ENCODE peak calls at places on chromosome 16, in five cellular contexts. B, F, P, K and H are unnamed samples.
A peak's percentile ranks its signal among the peaks of the same experiment; 100 is the strongest.

GRCh38 chr16:79982356-79982755 is 381.8 kb upstream of the MAF start:
- DNase-seq in F (no peak), B (no peak), P (no peak), K (no peak), H (no peak)

GRCh38 chr16:24580665-24581064 is 41.3 kb downstream of the RBBP6 start:
- DNase-seq in P (no peak), F (no peak), K (no peak), B (peak; percentile 37), H (no peak)

GRCh38 chr16:66701061-66701460 is 4.5 kb upstream of the CMTM4 start:
- DNase-seq in P (no peak), B (no peak), K (no peak), F (no peak), H (peak; percentile 5)

GRCh38 chr16:68446941-68447675 is 1.2 kb downstream of the SMPD3 start:
- DNase-seq in P (no peak), K (no peak), F (no peak), B (no peak), H (no peak)

GRCh38 chr16:88811600-88811849 is 203 bp downstream of the APRT start:
- DNase-seq in F (no peak), K (no peak), B (no peak), P (no peak), H (no peak)

GRCh38 chr16:88985521-88985920 is 8.5 kb upstream of the CBFA2T3 start:
- DNase-seq in P (no peak), F (no peak), K (no peak), B (no peak), H (no peak)

GRCh38 chr16:30186782-30187555 is 3.6 kb downstream of the CORO1A start:
- DNase-seq in K (peak; percentile 67), F (no peak), B (peak; percentile 53), P (no peak), H (peak; percentile 81)

GRCh38 chr16:31010539-31010938 is at the start of gene STX1B:
- DNase-seq in B (no peak), K (no peak), F (no peak), P (no peak), H (no peak)

GRCh38 chr16:88335150-88335685 is 47.5 kb upstream of the ZNF469 start:
- DNase-seq in K (no peak), B (no peak), P (no peak), F (no peak), H (no peak)

GRCh38 chr16:49596699-49597291 is 223.2 kb downstream of the C16orf78 start:
- DNase-seq in K (no peak), F (no peak), B (no peak), P (no peak), H (no peak)

GRCh38 chr16:81204794-81205680 is 33.5 kb upstream of the BCO1 start:
- DNase-seq in P (peak; percentile 38), K (no peak), B (peak; percentile 61), F (no peak), H (peak; percentile 76)

GRCh38 chr16:87305505-87306391 is 11.4 kb downstream of the C16orf95 start:
- DNase-seq in K (no peak), F (no peak), P (no peak), B (no peak), H (no peak)

GRCh38 chr16:6016530-6017184 is 919.1 kb upstream of the EEF2KMT start:
- DNase-seq in B (peak; percentile 46), K (no peak), F (no peak), P (peak; percentile 38), H (no peak)

GRCh38 chr16:55672471-55672870 is 16.7 kb downstream of the SLC6A2 start:
- DNase-seq in B (no peak), F (no peak), P (no peak), K (peak; percentile 46), H (no peak)

GRCh38 chr16:49505556-49505955 is 132.0 kb downstream of the C16orf78 start:
- DNase-seq in B (no peak), F (no peak), P (no peak), K (no peak), H (no peak)

GRCh38 chr16:27781195-27781524 is 231.2 kb downstream of the KATNIP start:
- DNase-seq in P (no peak), K (no peak), B (no peak), F (no peak), H (peak; percentile 73)

GRCh38 chr16:30068750-30069574 is 3.4 kb downstream of the ALDOA start:
- DNase-seq in K (no peak), P (no peak), B (peak; percentile 59), F (no peak), H (no peak)

GRCh38 chr16:5633845-5634440 is 536.3 kb upstream of the EEF2KMT start:
- DNase-seq in F (no peak), K (no peak), P (peak; percentile 12), B (peak; percentile 51), H (no peak)

GRCh38 chr16:75644240-75645012 is 3.0 kb downstream of the KARS1 start:
- DNase-seq in P (no peak), F (no peak), B (no peak), K (no peak), H (no peak)

GRCh38 chr16:48408688-48409087 is 23.5 kb upstream of the SIAH1 start:
- DNase-seq in K (peak; percentile 41), F (no peak), B (peak; percentile 20), P (peak; percentile 28), H (peak; percentile 69)

GRCh38 chr16:67632415-67633172 is 12.3 kb upstream of the CARMIL2 start:
- DNase-seq in F (no peak), B (no peak), K (no peak), P (no peak), H (peak; percentile 33)

GRCh38 chr16:84911490-84912216 is 91.9 kb downstream of the CRISPLD2 start:
- DNase-seq in P (no peak), K (no peak), B (no peak), F (no peak), H (no peak)

GRCh38 chr16:16082255-16082654 is 132.8 kb downstream of the ABCC1 start:
- DNase-seq in P (no peak), B (no peak), K (no peak), F (no peak), H (no peak)

GRCh38 chr16:85524630-85525463 is 88.3 kb upstream of the GSE1 start:
- DNase-seq in F (no peak), B (peak; percentile 29), P (no peak), K (no peak), H (peak; percentile 81)

GRCh38 chr16:11797957-11798299 is 870 bp upstream of the ZC3H7A start:
- DNase-seq in P (no peak), B (peak; percentile 13), F (no peak), K (no peak), H (no peak)

GRCh38 chr16:11796227-11797165 is 562 bp downstream of the ZC3H7A start:
- DNase-seq in B (peak; percentile 47), P (peak; percentile 54), K (peak; percentile 79), F (peak; percentile 93), H (peak; percentile 87)

GRCh38 chr16:11799017-11799381 is 1.9 kb upstream of the ZC3H7A start:
- DNase-seq in B (no peak), K (no peak), F (no peak), P (no peak), H (no peak)

GRCh38 chr16:11795887-11796226 is 1.2 kb downstream of the ZC3H7A start:
- DNase-seq in P (no peak), K (no peak), B (no peak), F (no peak), H (no peak)

DNA sequence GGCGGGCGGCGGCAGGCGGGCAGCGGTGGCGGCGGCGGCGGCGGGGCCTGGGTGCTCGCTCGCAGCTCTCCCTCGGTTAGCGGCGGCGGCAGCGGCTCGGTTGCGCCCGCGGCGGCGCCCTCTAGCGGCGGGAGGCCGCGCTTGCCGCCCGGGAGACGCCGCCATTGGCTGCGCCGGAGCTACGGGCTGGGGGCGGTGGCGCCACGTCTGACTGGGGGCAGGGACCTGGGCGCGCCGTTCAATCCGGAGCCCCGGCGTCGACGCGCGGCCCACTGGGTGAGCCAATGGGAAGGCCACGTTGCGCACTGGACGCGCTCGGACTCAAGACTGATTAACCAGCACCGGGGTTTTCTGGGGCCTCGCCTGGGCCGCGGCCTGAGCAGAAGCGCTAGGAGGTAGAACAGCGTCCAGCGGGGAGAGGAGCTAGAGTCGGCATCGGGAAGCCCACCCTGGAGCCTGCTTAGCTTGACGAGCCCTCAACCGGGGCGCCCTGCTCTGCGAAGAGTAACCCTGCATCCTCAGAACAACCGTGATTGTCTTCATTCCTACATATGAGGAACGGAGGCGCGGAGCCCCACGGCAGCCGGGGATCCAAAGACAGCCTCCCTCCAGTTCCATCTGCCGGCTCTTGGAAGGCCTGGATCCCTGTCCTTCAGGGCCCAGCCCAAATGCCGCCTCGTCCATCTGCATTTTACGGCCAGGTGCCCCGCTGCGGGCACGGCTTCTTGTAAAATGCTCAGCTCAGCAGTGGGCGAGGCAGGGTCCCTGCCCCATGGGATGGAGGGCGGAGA is at the start of gene ZC3H7A:
- DNase-seq in P (peak; percentile 93), B (peak; percentile 99), F (peak; percentile 99), K (peak; percentile 96), H (peak; percentile 99)
- TF ChIP-seq POLR2A in P (peak; percentile 90), B (peak; percentile 98), F (peak; percentile 85), K (peak; percentile 47), H (peak; percentile 93)

DNA sequence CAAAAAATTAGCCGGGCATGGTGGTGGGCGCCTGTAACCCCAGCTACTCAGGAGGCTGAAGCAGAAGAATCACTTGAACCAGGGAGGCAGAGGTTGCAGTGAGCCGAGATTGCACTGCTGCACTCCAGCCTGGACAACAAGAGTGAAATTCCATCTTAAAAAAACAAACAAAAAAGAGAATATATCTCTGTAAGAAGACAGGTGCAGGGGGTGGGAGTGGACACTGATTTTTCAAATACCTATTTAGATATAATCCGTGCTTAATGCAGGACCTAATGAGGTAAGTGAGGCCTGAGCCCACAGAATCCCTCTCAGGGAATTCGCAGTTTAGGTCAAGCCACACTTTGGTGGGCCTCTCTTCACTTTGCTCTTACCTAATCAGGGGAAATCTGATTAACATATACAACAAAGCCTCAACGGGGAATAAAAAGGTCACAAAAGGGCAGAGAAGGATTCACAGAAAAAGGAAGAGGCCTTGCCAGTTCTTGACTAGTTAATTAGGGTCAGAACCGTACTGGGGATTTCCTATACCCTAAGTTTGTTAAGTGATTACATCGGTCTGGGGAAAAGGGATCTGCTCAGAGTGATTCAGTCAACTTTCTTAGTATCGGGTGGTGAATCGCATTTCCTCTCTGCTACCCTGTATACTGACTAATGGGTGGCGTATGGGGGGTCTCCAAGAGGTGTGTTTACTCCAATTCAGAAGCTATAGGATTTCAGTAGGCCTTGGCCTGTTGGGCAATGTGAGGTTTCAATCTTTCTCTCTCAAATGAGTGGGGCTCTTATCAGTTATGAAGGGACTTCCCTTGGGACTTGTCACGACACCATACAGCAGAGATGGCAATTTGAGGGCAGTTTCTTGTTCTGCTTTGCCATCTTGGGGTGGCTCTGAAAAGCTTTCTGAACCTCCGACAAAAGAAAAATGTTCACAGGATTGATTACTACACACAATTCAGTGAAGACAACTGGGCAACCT is 1.9 kb upstream of the NFAT5 start:
- DNase-seq in K (no peak), P (no peak), F (no peak), B (peak; percentile 46), H (no peak)
- TF ChIP-seq POLR2A in K (no peak), P (no peak), F (no peak), B (no peak), H (no peak)

GRCh38 chr16:2003231-2003826 is 6.3 kb downstream of the ZNF598 start:
- DNase-seq in K (no peak), F (no peak), P (no peak), B (no peak), H (no peak)
- TF ChIP-seq POLR2A in K (no peak), F (no peak), P (no peak), B (no peak), H (no peak)

DNA sequence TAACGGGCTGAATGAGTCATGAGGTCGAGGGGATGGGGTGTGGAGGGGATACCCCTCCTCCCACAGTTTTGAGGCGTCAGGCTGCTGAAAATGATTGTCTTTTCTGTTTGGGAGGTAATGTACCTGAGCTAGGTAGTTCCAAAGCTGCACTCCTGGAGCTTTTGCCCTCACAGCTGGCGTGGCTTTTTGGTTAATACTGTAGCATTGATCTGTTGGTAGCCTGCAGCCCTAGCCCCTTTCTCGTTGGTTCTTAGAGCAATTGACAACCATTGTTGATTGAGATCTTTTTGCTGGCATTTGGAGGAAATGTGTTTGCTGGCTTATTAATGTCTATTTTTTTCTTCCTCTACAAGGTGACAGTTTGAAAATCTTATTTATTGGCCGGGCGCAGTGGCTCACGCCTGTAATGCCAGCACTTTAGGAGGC is 1.8 kb downstream of the ATXN2L start:
- DNase-seq in B (no peak), P (no peak), K (no peak), F (no peak), H (no peak)
- TF ChIP-seq POLR2A in B (no peak), P (no peak), K (no peak), F (no peak), H (no peak)